ENCODE peak calls at places on chromosomes 7 and 10, in nine cellular contexts. Y, D, A, L, F, V, I, H and R are unnamed samples.
A peak's percentile ranks its signal among the peaks of the same experiment; 100 is the strongest.

GRCh38 chr7:38315410-38315809 is 42.0 kb upstream of the TARP start:
- DNase-seq in D (no peak), Y (no peak), A (no peak), L (no peak), I (no peak), H (no peak), V (no peak), F (no peak), R (no peak)

GRCh38 chr10:47095211-47095610 is 184.0 kb downstream of the PTPN20 start:
- DNase-seq in I (no peak), Y (no peak), F (no peak), A (no peak), D (no peak), V (no peak), H (no peak), L (no peak), R (no peak)

GRCh38 chr7:122885583-122886356 is 490 bp downstream of the CADPS2 start:
- DNase-seq in L (peak; percentile 60), F (peak; percentile 52), V (no peak), I (peak; percentile 76), Y (peak; percentile 56), D (peak; percentile 51), A (peak; percentile 65), H (peak; percentile 30), R (peak; percentile 46)

GRCh38 chr7:105874055-105874454 is 2.3 kb downstream of the ATXN7L1 start:
- DNase-seq in V (no peak), A (no peak), L (no peak), H (no peak), F (no peak), I (no peak), D (no peak), Y (no peak), R (no peak)

GRCh38 chr7:80311313-80311712 is 176.7 kb downstream of the GNAI1 start:
- DNase-seq in L (no peak), A (no peak), Y (no peak), F (no peak), D (no peak), H (no peak), V (no peak), I (no peak), R (no peak)

GRCh38 chr7:108417144-108417543 is 39.1 kb downstream of the NRCAM start:
- DNase-seq in A (no peak), D (no peak), H (no peak), I (no peak), L (no peak), F (no peak), V (no peak), Y (no peak), R (no peak)

GRCh38 chr10:124417846-124418725 is 637 bp downstream of the OAT start:
- DNase-seq in A (peak; percentile 66), D (peak; percentile 40), Y (peak; percentile 65), F (peak; percentile 65), H (peak; percentile 48), V (peak; percentile 46), I (peak; percentile 93), L (peak; percentile 67), R (peak; percentile 56)

GRCh38 chr7:76310102-76310957 is 7.9 kb downstream of the HSPB1 start:
- DNase-seq in A (peak; percentile 97), L (no peak), H (peak; percentile 81), F (no peak), Y (peak; percentile 26), D (no peak), V (no peak), I (no peak), R (peak; percentile 21)

DNA sequence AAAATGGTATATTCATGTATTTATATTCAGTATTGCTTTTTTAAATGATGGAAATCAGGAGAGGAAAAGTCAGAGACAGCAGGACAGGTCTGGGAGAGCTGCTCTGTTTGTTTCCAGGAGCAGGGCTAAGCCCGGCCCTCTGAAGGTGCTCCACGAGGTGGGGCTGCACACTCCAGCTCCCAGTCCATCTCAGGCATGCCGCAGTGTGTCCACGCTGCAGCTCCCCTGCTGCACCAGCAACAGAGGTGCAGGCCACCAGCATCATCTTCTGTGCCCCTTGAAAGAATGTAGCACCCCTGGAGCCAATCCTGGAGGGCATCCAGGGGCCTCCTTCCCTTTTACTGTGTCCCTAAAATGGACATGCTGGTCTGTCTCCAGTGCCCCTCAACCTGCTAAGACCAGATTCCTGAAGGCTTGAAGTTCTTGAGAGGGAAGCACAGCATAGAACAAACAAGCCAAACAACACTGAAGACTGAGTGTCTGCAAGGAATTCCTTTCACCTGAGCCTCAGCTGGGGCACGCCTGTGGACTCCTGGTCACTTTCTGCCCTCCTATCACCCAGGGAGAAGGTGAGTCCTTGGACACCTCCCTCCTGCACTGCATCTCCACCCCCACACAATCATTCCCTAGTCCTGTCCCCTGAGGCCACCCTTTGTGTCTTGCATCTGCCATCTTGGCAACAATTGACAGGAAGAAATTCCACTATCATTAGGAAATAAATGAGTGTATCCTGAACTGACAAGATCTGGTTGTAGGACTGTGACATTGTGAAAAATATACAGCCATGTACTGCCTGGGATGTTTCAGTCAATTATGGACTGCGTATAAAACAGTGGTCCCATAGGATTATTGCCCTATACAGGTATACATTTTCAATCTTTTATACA is 100.5 kb downstream of the CXCL12 start:
- DNase-seq in Y (no peak), H (no peak), V (no peak), D (no peak), F (no peak), L (no peak), A (no peak), I (no peak), R (no peak)
- TF ChIP-seq CTCF in Y (no peak), H (no peak), V (no peak), D (no peak), F (no peak), L (no peak), A (no peak), I (no peak), R (no peak)

DNA sequence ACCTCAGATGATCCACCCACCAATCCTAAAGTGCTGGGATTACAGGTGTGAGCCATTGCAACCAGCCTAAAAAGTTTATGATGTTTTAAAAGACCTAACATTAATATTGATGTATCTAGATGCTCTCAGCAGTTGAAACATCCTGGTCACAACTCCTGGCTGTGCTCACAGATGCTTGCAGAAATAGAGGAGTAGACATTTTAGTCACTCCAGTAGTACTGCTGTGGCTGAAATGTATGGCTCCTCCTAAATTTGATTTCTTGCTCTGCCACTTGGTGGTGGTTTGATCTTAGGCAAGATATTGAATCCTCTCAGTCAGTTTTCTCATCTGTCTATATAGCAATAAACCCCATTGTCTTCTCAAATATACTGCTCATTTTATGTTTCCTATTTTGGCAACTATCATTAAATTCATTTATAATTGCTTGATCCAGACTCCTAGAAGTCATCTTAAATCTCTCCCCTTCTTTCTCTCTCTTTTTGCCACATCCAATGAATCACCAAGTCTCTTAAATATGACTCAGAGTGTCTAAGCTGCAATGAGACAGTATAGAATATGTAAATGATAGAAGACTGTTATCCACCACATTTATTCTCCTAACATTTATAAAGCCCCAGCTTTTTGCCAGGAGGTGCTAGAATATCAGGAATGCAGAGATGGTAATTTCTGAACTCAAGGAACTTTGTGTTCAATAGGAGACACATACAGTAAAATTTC is 78.1 kb upstream of the NRBF2 start:
- DNase-seq in L (no peak), A (no peak), D (no peak), V (no peak), I (no peak), F (no peak), H (no peak), Y (no peak), R (no peak)
- TF ChIP-seq CTCF in L (no peak), A (no peak), D (no peak), V (no peak), I (no peak), F (no peak), H (no peak), Y (no peak), R (no peak)

GRCh38 chr10:11700539-11700938 is 41.6 kb upstream of the ECHDC3 start:
- DNase-seq in V (no peak), Y (no peak), D (no peak), F (no peak), I (no peak), H (no peak), L (no peak), A (no peak), R (no peak)

GRCh38 chr10:11698691-11699545 is 43.3 kb upstream of the ECHDC3 start:
- DNase-seq in A (peak; percentile 76), H (no peak), V (no peak), F (no peak), Y (no peak), I (no peak), L (no peak), D (no peak), R (no peak)

GRCh38 chr10:11701451-11702095 is 40.6 kb upstream of the ECHDC3 start:
- DNase-seq in D (no peak), A (no peak), F (no peak), V (no peak), H (no peak), L (no peak), I (no peak), Y (no peak), R (no peak)

GRCh38 chr10:11699546-11700097 is 42.6 kb upstream of the ECHDC3 start:
- DNase-seq in A (peak; percentile 90), D (no peak), I (no peak), F (no peak), H (peak; percentile 7), V (no peak), Y (no peak), L (no peak), R (no peak)

DNA sequence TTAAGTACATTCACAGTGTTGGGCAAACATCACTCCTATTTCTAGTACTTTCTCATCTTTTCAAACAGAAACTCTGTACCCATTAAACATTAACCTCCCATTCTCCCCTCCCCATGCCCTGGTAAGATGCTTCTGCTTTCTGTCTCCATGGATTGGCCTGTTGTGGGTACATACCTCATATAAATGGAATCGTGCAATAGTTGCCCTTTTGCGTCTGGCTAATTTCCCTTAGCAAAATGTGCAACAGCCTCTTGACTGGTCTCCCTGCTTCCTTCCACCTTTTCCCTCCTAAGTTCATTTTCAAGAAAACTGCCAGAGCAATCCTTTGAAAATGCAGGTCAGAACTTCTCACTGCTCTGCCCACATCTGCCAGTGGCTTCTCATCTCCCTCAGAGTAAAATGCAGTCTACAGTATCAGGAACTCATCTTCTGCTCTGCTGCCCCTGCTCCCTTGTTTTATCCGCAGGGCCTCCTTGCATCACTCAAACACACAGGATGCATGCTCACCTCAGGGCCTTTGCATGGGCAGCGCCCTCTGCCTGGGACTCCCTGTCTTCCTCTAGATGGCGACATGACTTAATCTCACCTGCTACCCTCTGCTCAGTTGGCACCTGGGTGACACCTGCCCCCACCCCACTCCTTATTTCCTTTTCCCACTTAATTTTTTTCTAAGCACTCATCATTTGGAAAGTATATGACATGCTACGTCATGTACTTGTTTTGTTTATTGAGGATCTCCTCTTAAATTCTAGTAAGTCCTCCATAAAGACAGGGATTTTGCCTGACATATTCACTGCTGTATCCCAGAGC is 44.3 kb upstream of the ECHDC3 start:
- DNase-seq in V (no peak), I (no peak), H (no peak), L (no peak), D (no peak), F (no peak), A (peak; percentile 63), Y (no peak), R (no peak)
- TF ChIP-seq CTCF in V (no peak), I (no peak), H (no peak), L (no peak), D (no peak), F (no peak), A (peak; percentile 34), Y (no peak), R (no peak)

DNA sequence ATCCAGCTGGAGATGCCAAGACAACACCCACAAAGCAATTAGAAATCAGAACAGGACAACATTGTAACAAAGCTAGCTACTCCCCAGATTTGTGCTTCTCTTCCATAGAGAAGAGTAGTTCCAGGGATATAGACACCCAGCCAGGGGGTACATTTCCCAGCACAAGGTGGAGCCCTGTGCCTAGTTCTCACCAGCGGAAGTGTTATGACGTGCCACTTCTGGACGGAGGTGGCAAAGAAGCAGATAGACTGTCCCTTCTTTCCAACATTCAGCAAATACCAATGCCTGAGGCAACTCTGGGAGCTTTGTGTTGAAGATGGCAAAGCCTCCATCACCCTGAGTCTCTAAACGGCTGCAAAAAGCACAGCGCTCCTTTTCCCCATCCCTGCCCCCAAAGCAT is 23.4 kb upstream of the GSAP start:
- DNase-seq in V (no peak), F (no peak), A (peak; percentile 70), D (no peak), Y (no peak), I (no peak), L (peak; percentile 38), H (peak; percentile 56), R (peak; percentile 60)
- TF ChIP-seq CTCF in V (no peak), F (no peak), A (peak; percentile 60), D (peak; percentile 62), Y (peak; percentile 37), I (no peak), L (peak; percentile 35), H (no peak), R (peak; percentile 13)